ENCODE peak calls at places on chromosomes 3 and 15, in seven cellular contexts. One of them, this sample, is unnamed. For H3K27me3 and H3K36me3, the result is how much of the 10 kb centered on the place peaks cover.

GRCh38 chr15:100972975-100973350 is 53.8 kb downstream of the LRRK1 start:
- DNase-seq in GM23338: peak
- DNase-seq in astrocyte: no peak
- DNase-seq in GM23248: no peak
- DNase-seq in A673: no peak
- DNase-seq in HCT116: no peak
- DNase-seq in MM.1S: no peak
- DNase-seq in this sample: no peak

GRCh38 chr3:33170531-33170930 is 48.1 kb downstream of the SUSD5 start:
- DNase-seq in A673: no peak
- DNase-seq in MM.1S: no peak
- DNase-seq in HCT116: no peak
- DNase-seq in astrocyte: no peak
- DNase-seq in GM23338: no peak
- DNase-seq in GM23248: no peak
- DNase-seq in this sample: no peak

GRCh38 chr3:113948015-113948917 is 453 bp downstream of the ZDHHC23 start:
- DNase-seq in HCT116: no peak
- DNase-seq in GM23248: peak
- DNase-seq in GM23338: peak
- DNase-seq in MM.1S: peak
- DNase-seq in astrocyte: no peak
- DNase-seq in A673: peak
- DNase-seq in this sample: peak

GRCh38 chr3:62325896-62326295 is 47.5 kb downstream of the FEZF2 start:
- DNase-seq in HCT116: no peak
- DNase-seq in astrocyte: no peak
- DNase-seq in MM.1S: no peak
- DNase-seq in GM23248: no peak
- DNase-seq in A673: no peak
- DNase-seq in GM23338: no peak
- DNase-seq in this sample: no peak

GRCh38 chr3:69385723-69386483 is at the start of gene FRMD4B:
- DNase-seq in A673: peak
- DNase-seq in HCT116: no peak
- DNase-seq in GM23248: peak
- DNase-seq in astrocyte: peak
- DNase-seq in GM23338: peak
- DNase-seq in MM.1S: no peak
- DNase-seq in this sample: no peak

GRCh38 chr3:98655666-98656065 is 62.3 kb upstream of the CPOX start:
- DNase-seq in astrocyte: peak
- DNase-seq in A673: no peak
- DNase-seq in GM23248: peak
- DNase-seq in MM.1S: no peak
- DNase-seq in GM23338: no peak
- DNase-seq in HCT116: no peak
- DNase-seq in this sample: no peak

GRCh38 chr15:35874260-35874905 is 328.4 kb upstream of the DPH6 start:
- DNase-seq in HCT116: peak
- DNase-seq in MM.1S: no peak
- DNase-seq in GM23248: peak
- DNase-seq in astrocyte: peak
- DNase-seq in GM23338: no peak
- DNase-seq in A673: peak
- DNase-seq in this sample: peak

GRCh38 chr3:103410231-103410630 is 975.4 kb downstream of the ZPLD1 start:
- DNase-seq in astrocyte: no peak
- DNase-seq in GM23338: peak
- DNase-seq in GM23248: no peak
- DNase-seq in MM.1S: no peak
- DNase-seq in HCT116: no peak
- DNase-seq in A673: no peak
- DNase-seq in this sample: no peak

GRCh38 chr3:143963946-143964345 is 7.7 kb upstream of the DIPK2A start:
- DNase-seq in MM.1S: no peak
- DNase-seq in A673: no peak
- DNase-seq in GM23248: peak
- DNase-seq in HCT116: no peak
- DNase-seq in GM23338: no peak
- DNase-seq in astrocyte: no peak
- DNase-seq in this sample: no peak

GRCh38 chr15:31366169-31366734 is 39.6 kb downstream of the KLF13 start:
- DNase-seq in astrocyte: no peak
- DNase-seq in A673: peak
- DNase-seq in HCT116: no peak
- DNase-seq in MM.1S: no peak
- DNase-seq in GM23248: peak
- DNase-seq in GM23338: peak
- DNase-seq in this sample: no peak

GRCh38 chr15:32716960-32717289 is 879 bp upstream of the GREM1 start:
- DNase-seq in astrocyte: no peak
- DNase-seq in GM23248: no peak
- DNase-seq in HCT116: no peak
- DNase-seq in A673: no peak
- DNase-seq in GM23338: no peak
- DNase-seq in MM.1S: no peak
- DNase-seq in this sample: no peak
- TF ChIP-seq EZH2 in astrocyte: no peak
- TF ChIP-seq EZH2 in GM23248: no peak
- TF ChIP-seq EZH2 in HCT116: no peak
- TF ChIP-seq EZH2 in A673: no peak
- TF ChIP-seq EZH2 in GM23338: peak
- TF ChIP-seq EZH2 in MM.1S: no peak
- TF ChIP-seq EZH2 in this sample: no peak

GRCh38 chr15:40436116-40436891 is 4.4 kb upstream of the BAHD1 start:
- DNase-seq in GM23248: peak
- DNase-seq in MM.1S: no peak
- DNase-seq in astrocyte: no peak
- DNase-seq in HCT116: no peak
- DNase-seq in A673: peak
- DNase-seq in GM23338: peak
- DNase-seq in this sample: no peak
- H3K27me3 ChIP-seq in GM23248: under half
- H3K27me3 ChIP-seq in MM.1S: under half
- H3K27me3 ChIP-seq in astrocyte: half or more
- H3K27me3 ChIP-seq in HCT116: under half
- H3K27me3 ChIP-seq in A673: under half
- H3K27me3 ChIP-seq in GM23338: under half
- H3K27me3 ChIP-seq in this sample: under half

GRCh38 chr3:48188266-48189201 is at the start of gene CDC25A:
- DNase-seq in HCT116: peak
- DNase-seq in MM.1S: peak
- DNase-seq in astrocyte: peak
- DNase-seq in A673: peak
- DNase-seq in GM23248: peak
- DNase-seq in GM23338: peak
- DNase-seq in this sample: peak

GRCh38 chr3:48187579-48188265 is 495 bp downstream of the CDC25A start:
- DNase-seq in HCT116: no peak
- DNase-seq in A673: peak
- DNase-seq in MM.1S: peak
- DNase-seq in GM23338: peak
- DNase-seq in GM23248: no peak
- DNase-seq in astrocyte: no peak
- DNase-seq in this sample: no peak

GRCh38 chr3:48184299-48184698 is 3.9 kb downstream of the CDC25A start:
- DNase-seq in GM23248: no peak
- DNase-seq in MM.1S: no peak
- DNase-seq in HCT116: no peak
- DNase-seq in astrocyte: no peak
- DNase-seq in GM23338: no peak
- DNase-seq in A673: no peak
- DNase-seq in this sample: no peak

GRCh38 chr3:48186993-48187578 is 1.1 kb downstream of the CDC25A start:
- DNase-seq in MM.1S: no peak
- DNase-seq in HCT116: no peak
- DNase-seq in GM23338: no peak
- DNase-seq in astrocyte: no peak
- DNase-seq in GM23248: peak
- DNase-seq in A673: no peak
- DNase-seq in this sample: no peak

DNA sequence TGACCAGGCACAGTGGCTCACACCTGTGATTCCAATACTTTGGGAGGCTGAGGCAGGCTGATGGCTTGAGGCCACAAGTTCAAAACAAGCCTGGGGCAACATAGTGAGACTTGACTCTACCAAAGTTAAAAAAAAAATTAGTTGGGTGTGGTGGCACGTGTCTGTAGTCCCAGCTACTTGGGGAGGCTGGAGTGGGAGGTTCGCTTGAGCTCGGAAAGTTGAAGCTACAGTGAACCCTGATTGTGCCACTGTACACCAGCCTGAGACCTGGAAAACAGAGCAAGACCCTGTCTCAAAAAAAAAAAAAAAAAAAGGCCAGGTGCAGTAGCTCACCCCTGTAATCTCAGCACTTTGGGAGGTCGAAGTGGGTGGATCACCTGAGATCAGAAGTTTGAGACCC is 3.1 kb downstream of the CDC25A start:
- DNase-seq in astrocyte: no peak
- DNase-seq in MM.1S: no peak
- DNase-seq in GM23338: no peak
- DNase-seq in HCT116: no peak
- DNase-seq in GM23248: no peak
- DNase-seq in A673: no peak
- DNase-seq in this sample: no peak
- H3K36me3 ChIP-seq in astrocyte: under half
- H3K36me3 ChIP-seq in MM.1S: under half
- H3K36me3 ChIP-seq in GM23338: half or more
- H3K36me3 ChIP-seq in HCT116: under half
- H3K36me3 ChIP-seq in GM23248: under half
- H3K36me3 ChIP-seq in A673: under half
- H3K36me3 ChIP-seq in this sample: under half

DNA sequence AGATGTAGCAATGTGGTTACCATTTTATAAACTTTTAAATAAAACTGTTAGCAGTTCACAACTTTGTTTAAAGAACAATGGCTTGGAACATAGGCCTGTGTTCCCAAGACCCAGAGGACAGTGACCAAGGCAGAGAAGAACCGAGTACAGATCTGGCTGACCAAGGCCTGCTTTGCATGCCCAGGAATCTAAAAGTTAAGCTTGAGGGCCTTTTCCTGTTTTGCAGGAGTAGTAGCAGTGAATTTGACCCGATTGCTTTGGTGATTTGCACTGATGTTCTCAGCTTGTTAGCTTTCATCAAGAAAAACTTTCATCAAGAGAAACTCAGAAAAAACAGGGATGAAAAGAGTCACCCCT is 9.9 kb downstream of the FILIP1L start:
- DNase-seq in HCT116: no peak
- DNase-seq in GM23338: no peak
- DNase-seq in astrocyte: no peak
- DNase-seq in MM.1S: no peak
- DNase-seq in GM23248: no peak
- DNase-seq in A673: no peak
- DNase-seq in this sample: no peak
- TF ChIP-seq EZH2 in HCT116: no peak
- TF ChIP-seq EZH2 in GM23338: no peak
- TF ChIP-seq EZH2 in astrocyte: no peak
- TF ChIP-seq EZH2 in MM.1S: no peak
- TF ChIP-seq EZH2 in GM23248: no peak
- TF ChIP-seq EZH2 in A673: no peak
- TF ChIP-seq EZH2 in this sample: no peak

DNA sequence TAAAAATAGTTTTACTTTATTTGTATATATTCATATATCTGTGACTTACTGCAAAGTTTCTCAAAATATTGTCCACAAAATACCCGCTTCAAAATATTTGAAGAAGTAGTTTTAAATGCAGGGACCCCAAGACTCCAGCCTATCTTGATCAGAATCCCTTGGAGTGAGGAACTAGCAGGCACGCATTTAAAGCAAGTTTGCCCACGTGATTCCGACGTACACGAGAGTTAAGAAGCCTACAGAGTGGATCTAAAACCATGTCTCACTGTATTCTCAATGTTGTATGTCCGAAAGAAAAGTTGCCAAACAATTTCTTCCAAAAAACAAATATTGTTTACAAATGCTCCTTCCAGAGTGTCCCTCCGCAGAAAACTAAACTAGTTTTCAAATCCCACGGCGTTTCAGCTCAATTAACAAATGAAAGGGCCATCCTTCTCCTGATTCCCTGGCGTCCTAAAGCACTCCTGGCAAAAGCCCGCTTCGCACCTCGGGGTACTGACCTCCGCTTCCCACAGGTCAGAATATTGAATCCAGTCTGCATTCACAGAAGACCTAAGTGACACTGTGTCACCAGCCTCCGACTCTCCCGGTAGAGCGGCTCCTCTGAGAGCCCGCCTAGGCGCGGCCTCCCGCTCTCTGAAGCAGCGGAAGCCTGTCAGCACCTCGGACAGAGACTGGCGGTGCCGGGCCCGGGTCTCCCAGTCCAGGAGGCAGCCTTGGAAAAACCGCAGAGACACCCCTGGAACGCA is 1.5 kb downstream of the GABRB3 start:
- DNase-seq in astrocyte: no peak
- DNase-seq in GM23248: peak
- DNase-seq in MM.1S: no peak
- DNase-seq in HCT116: no peak
- DNase-seq in GM23338: peak
- DNase-seq in A673: peak
- DNase-seq in this sample: no peak
- H3K27me3 ChIP-seq in astrocyte: under half
- H3K27me3 ChIP-seq in GM23248: under half
- H3K27me3 ChIP-seq in MM.1S: under half
- H3K27me3 ChIP-seq in HCT116: under half
- H3K27me3 ChIP-seq in GM23338: under half
- H3K27me3 ChIP-seq in A673: under half
- H3K27me3 ChIP-seq in this sample: under half

DNA sequence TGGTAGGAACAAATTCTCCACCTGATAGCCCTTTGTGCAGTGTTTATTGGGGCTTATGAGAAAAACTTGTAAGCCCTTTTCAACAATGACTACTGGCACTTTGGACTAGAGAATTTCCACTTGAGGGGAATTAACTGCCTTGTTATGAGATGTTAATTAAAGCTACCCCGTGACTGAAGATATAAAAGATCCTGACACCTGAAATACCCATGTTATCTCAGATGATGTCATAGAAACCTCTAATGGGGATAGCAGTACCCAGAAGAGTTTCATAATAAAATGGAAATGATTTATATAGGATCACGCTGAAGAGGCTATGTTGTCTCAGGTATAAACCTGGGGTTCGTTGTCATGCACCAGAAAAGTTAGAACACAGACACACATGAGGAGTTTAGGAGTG is 14.5 kb upstream of the STAC start:
- DNase-seq in GM23248: no peak
- DNase-seq in GM23338: no peak
- DNase-seq in HCT116: no peak
- DNase-seq in MM.1S: no peak
- DNase-seq in astrocyte: no peak
- DNase-seq in A673: no peak
- DNase-seq in this sample: no peak
- H3K36me3 ChIP-seq in GM23248: under half
- H3K36me3 ChIP-seq in GM23338: under half
- H3K36me3 ChIP-seq in HCT116: under half
- H3K36me3 ChIP-seq in MM.1S: under half
- H3K36me3 ChIP-seq in astrocyte: under half
- H3K36me3 ChIP-seq in A673: under half
- H3K36me3 ChIP-seq in this sample: under half